ENCODE peak calls at places on chromosomes 11 and 22, in eight cellular contexts. D is kidney, K is left ventricle myocardium inferior, I is body of pancreas, H is cardiac muscle cell, L is neuronal stem cell, E is OCI-LY7, P is astrocyte. G is an unnamed sample.

GRCh38 chr22:45344339-45344738 is 34.6 kb downstream of the FAM118A start:
- DNase-seq in I (no peak), P (no peak), D (no peak), L (peak; percentile 5), E (no peak), H (peak; percentile 25), K (no peak), G (peak; percentile 62)

GRCh38 chr11:58574851-58575250 is 805 bp downstream of the LPXN start:
- DNase-seq in H (peak; percentile 34), E (no peak), P (peak; percentile 74), K (no peak), D (no peak), L (no peak), I (no peak), G (no peak)

GRCh38 chr11:120303004-120303637 is 22.0 kb upstream of the TLCD5 start:
- DNase-seq in K (peak; percentile 51), I (peak; percentile 83), L (peak; percentile 78), D (no peak), P (peak; percentile 38), E (peak; percentile 71), H (peak; percentile 89), G (peak; percentile 86)

GRCh38 chr22:31230155-31230870 is 18.2 kb downstream of the LIMK2 start:
- DNase-seq in I (no peak), E (no peak), H (peak; percentile 78), D (no peak), L (no peak), K (no peak), P (no peak), G (no peak)

GRCh38 chr22:46780453-46780852 is 18.0 kb downstream of the TBC1D22A start:
- DNase-seq in K (no peak), L (no peak), H (no peak), D (no peak), P (no peak), E (no peak), I (no peak), G (no peak)

GRCh38 chr11:29293825-29294224 is 723.0 kb downstream of the KCNA4 start:
- DNase-seq in D (no peak), I (no peak), K (no peak), E (no peak), P (peak; percentile 87), L (no peak), H (peak; percentile 61), G (no peak)

GRCh38 chr11:72430743-72431570 is 3.4 kb downstream of the CLPB start:
- DNase-seq in L (no peak), I (peak; percentile 45), D (peak; percentile 76), H (peak; percentile 71), K (peak; percentile 22), P (peak; percentile 29), E (peak; percentile 72), G (peak; percentile 68)

GRCh38 chr11:9039194-9039593 is 35.4 kb upstream of the NRIP3 start:
- DNase-seq in H (peak; percentile 41), P (peak; percentile 23), L (no peak), E (no peak), K (no peak), I (no peak), D (no peak), G (no peak)

GRCh38 chr11:118353084-118353710 is 6.2 kb upstream of the UBE4A start:
- DNase-seq in E (peak; percentile 60), D (no peak), P (no peak), I (no peak), K (no peak), H (peak; percentile 43), L (no peak), G (no peak)

GRCh38 chr11:41508121-41508520 is 48.7 kb upstream of the LRRC4C start:
- DNase-seq in E (no peak), H (no peak), D (no peak), P (peak; percentile 50), L (no peak), K (no peak), I (no peak), G (no peak)

GRCh38 chr11:75237050-75237449 is 3.5 kb upstream of the TPBGL start:
- DNase-seq in K (no peak), I (no peak), H (no peak), P (no peak), L (no peak), D (no peak), E (no peak), G (no peak)

GRCh38 chr11:60852060-60852638 is 3.6 kb downstream of the PTGDR2 start:
- DNase-seq in I (peak; percentile 61), H (no peak), P (no peak), E (no peak), D (no peak), L (no peak), K (no peak), G (peak; percentile 67)

GRCh38 chr11:100329352-100329751 is 357.7 kb upstream of the ARHGAP42 start:
- DNase-seq in I (no peak), D (no peak), K (no peak), E (no peak), P (no peak), H (no peak), L (no peak), G (no peak)

GRCh38 chr22:46006379-46007002 is 29.5 kb upstream of the WNT7B start:
- DNase-seq in D (peak; percentile 97), P (peak; percentile 78), K (peak; percentile 95), E (peak; percentile 83), H (peak; percentile 94), L (peak; percentile 83), I (peak; percentile 93), G (peak; percentile 89)

GRCh38 chr11:63489879-63490278 is 1.1 kb downstream of the PLAAT5 start:
- DNase-seq in L (no peak), D (no peak), P (peak; percentile 86), I (peak; percentile 51), H (peak; percentile 78), E (no peak), K (no peak), G (no peak)

GRCh38 chr11:132125855-132126841 is 755.7 kb downstream of the NTM start:
- DNase-seq in P (no peak), H (peak; percentile 36), E (no peak), I (no peak), D (no peak), K (no peak), L (peak; percentile 30), G (no peak)

GRCh38 chr11:132123449-132123848 is 753.0 kb downstream of the NTM start:
- DNase-seq in P (no peak), L (no peak), H (no peak), I (no peak), D (no peak), E (no peak), K (no peak), G (no peak)

GRCh38 chr11:132123854-132124835 is 753.7 kb downstream of the NTM start:
- DNase-seq in D (no peak), H (no peak), E (no peak), K (no peak), P (no peak), L (no peak), I (no peak), G (no peak)

GRCh38 chr11:132131051-132131450 is 760.6 kb downstream of the NTM start:
- DNase-seq in H (peak; percentile 6), I (no peak), E (no peak), K (no peak), D (no peak), L (no peak), P (no peak), G (no peak)

DNA sequence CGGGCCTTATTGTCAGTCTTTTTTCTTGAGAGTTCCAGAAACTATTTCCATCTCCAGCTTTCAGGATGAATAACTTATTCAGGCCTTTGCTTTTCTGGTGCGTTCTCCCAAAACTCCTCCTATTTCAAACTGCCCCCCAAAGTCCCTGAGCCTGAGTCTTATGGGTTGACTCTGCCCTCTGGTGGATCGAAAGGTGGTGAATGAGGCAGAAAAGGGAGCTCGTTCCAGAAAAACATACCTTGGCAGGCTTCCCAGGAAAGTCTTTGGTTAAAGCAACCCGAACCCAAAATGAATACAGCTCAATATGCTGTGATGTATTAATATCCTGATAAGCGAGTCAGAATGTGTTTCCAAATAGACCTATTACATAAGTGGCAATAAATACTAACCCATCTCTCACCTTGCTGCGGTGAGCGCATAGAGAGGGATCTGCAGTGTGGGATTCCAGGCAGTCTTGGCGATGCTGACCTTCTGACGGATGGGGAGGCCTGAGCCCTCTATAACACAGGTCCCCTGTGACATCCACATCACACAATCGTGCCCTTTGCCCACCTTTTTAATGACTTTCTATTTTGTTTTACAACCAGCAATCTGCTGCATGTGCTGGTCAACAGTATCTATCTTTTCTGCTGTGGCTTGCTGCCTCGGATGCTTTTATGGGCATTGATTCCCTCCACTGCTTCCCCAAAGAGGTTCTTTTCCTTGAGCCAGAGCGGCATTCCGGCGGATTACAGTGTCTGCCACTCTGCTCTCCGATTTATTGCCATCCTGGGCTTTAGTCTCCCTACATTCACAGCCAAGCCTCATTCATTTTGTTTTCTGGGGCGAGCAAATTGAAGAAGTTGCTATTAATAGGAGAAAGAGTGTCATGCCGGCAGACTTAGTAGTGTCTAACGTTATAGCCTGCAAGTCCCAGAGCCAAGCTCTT is 756.8 kb downstream of the NTM start:
- DNase-seq in L (peak; percentile 36), D (no peak), P (peak; percentile 86), H (peak; percentile 94), K (peak; percentile 28), I (peak; percentile 52), E (no peak), G (peak; percentile 10)
- H3K4me3 ChIP-seq in L (no peak overlapping the region), D (peak overlapping the region; percentile 42), P (peak overlapping the region; percentile 38), H (no peak overlapping the region), K (peak overlapping the region; percentile 54), I (no peak overlapping the region), E (no peak overlapping the region), G (no peak overlapping the region)

DNA sequence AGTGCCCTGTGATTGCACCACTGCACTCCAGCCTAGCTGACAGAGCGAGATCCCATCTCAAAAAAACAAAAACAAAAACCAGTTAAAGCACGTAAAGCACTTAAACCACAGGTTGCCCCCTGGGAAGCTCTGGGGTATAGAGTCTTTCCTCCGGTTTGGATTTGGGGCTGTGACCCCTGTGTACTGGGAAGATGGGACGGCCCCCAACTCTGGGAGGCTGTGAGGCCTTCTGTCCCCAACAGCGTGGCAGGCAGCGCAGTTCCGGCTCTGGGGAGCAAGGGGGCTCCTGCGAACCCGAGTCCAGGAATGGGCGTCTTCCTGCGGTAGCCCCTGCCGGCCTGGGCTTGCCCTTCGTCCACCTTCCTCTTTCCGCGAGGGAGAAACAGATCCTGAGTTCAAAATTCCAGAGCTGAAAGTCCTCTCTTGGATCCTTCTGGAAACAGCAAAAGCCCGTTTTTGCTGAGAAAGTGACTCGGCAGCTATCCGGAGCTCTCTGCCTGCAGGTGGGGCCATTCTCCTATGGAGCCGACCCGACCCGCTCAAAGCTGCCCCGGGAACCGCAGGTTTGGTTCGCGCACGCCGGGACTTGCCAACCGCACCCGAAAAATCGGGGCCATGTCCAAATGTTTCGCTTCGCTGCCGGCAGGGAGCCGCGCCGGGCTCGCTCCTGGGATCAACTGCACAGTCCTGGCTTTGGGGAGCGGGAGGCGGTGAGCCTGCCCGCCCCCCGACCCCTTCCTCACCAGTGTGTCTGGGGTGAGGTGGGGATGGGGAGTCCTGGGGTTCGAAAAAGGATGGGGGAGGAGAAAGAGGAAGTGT is 36.3 kb upstream of the POLA2 start:
- DNase-seq in L (peak; percentile 36), D (peak; percentile 87), H (peak; percentile 74), P (peak; percentile 27), K (peak; percentile 58), E (peak; percentile 67), I (peak; percentile 74), G (peak; percentile 80)
- H3K4me3 ChIP-seq in L (peak overlapping the region; percentile 37), D (peak overlapping the region; percentile 56), H (peak overlapping the region; percentile 19), P (peak overlapping the region; percentile 54), K (peak overlapping the region; percentile 67), E (peak overlapping the region; percentile 63), I (no peak overlapping the region), G (peak overlapping the region; percentile 45)

GRCh38 chr22:40817737-40818136 is 1.4 kb downstream of the SLC25A17 start:
- DNase-seq in E (peak; percentile 53), L (no peak), K (no peak), I (no peak), D (no peak), P (no peak), H (no peak), G (no peak)
- H3K4me3 ChIP-seq in E (peak overlapping the region; percentile 96), L (peak overlapping the region; percentile 95), K (peak overlapping the region; percentile 91), I (peak overlapping the region; percentile 95), D (peak overlapping the region; percentile 98), P (peak overlapping the region; percentile 97), H (no peak overlapping the region), G (peak overlapping the region; percentile 88)

GRCh38 chr11:40162901-40163300 is 1296.6 kb downstream of the LRRC4C start:
- DNase-seq in K (no peak), E (no peak), P (no peak), H (no peak), L (no peak), D (no peak), I (no peak), G (no peak)
- H3K4me3 ChIP-seq in K (no peak overlapping the region), E (no peak overlapping the region), P (no peak overlapping the region), H (no peak overlapping the region), L (no peak overlapping the region), D (no peak overlapping the region), I (no peak overlapping the region), G (no peak overlapping the region)